ENCODE peak calls at places on chromosome 20, in seven cellular contexts. Q, C, S, D, E, Z and U are unnamed samples.

GRCh38 chr20:50153153-50153499 is 397 bp downstream of the PEDS1 start:
- DNase-seq in C (no peak), Q (no peak), S (no peak), Z (no peak), E (no peak), D (no peak), U (no peak)

GRCh38 chr20:32158943-32159660 is 48.4 kb downstream of the PLAGL2 start:
- DNase-seq in Z (no peak), D (no peak), Q (no peak), E (no peak), C (no peak), S (no peak), U (no peak)

GRCh38 chr20:64224344-64225165 is 31.0 kb upstream of the PCMTD2 start:
- DNase-seq in D (no peak), S (no peak), Z (no peak), C (no peak), E (no peak), Q (no peak), U (no peak)

GRCh38 chr20:45751714-45752113 is 29.6 kb downstream of the SPINT4 start:
- DNase-seq in Q (no peak), S (no peak), Z (no peak), D (no peak), C (no peak), E (no peak), U (no peak)

GRCh38 chr20:1533059-1533458 is 24.4 kb downstream of the SIRPD start:
- DNase-seq in D (no peak), C (peak), Z (no peak), Q (no peak), S (no peak), E (no peak), U (no peak)

GRCh38 chr20:57438552-57438951 is 47.4 kb downstream of the RBM38 start:
- DNase-seq in D (no peak), C (no peak), Q (no peak), S (no peak), Z (no peak), E (no peak), U (no peak)

GRCh38 chr20:44706371-44707258 is 8.6 kb upstream of the CCN5 start:
- DNase-seq in C (no peak), Q (no peak), Z (peak), S (no peak), E (no peak), D (no peak), U (no peak)

GRCh38 chr20:36736451-36737182 is 9.3 kb downstream of the NDRG3 start:
- DNase-seq in Q (no peak), C (peak), S (no peak), D (no peak), E (no peak), Z (no peak), U (no peak)